ENCODE peak calls at places on chromosomes 2 and 18, in seven cellular contexts. V, G, T, Z, H, U and C are unnamed samples.

GRCh38 chr2:23673830-23674679 is 252.9 kb downstream of the ATAD2B start:
- DNase-seq in V (no peak), G (peak), T (no peak), Z (no peak), H (no peak), U (no peak), C (no peak)

GRCh38 chr2:150781142-150781541 is 293.7 kb upstream of the RND3 start:
- DNase-seq in V (no peak), G (no peak), T (no peak), Z (no peak), H (no peak), U (no peak), C (no peak)

GRCh38 chr18:5967007-5967406 is 71.7 kb upstream of the TMEM200C start:
- DNase-seq in V (no peak), G (no peak), T (no peak), Z (no peak), H (no peak), U (no peak), C (no peak)

GRCh38 chr2:24403168-24403850 is 43.0 kb upstream of the ITSN2 start:
- DNase-seq in V (no peak), G (no peak), T (no peak), Z (no peak), H (no peak), U (no peak), C (no peak)

GRCh38 chr18:48994044-48994651 is 43.4 kb upstream of the SMAD7 start:
- DNase-seq in V (peak), G (no peak), T (no peak), Z (no peak), H (peak), U (no peak), C (no peak)

GRCh38 chr2:236998758-236999157 is 86.9 kb upstream of the COPS8 start:
- DNase-seq in V (no peak), G (no peak), T (no peak), Z (no peak), H (no peak), U (no peak), C (no peak)

GRCh38 chr2:237691200-237691907 is 64.0 kb downstream of the LRRFIP1 start:
- DNase-seq in V (no peak), G (no peak), T (no peak), Z (no peak), H (no peak), U (no peak), C (no peak)

GRCh38 chr2:206443735-206444527 is 599 bp downstream of the ADAM23 start:
- DNase-seq in V (peak), G (peak), T (no peak), Z (peak), H (peak), U (peak), C (peak)

GRCh38 chr18:77209587-77209986 is 40.1 kb upstream of the GALR1 start:
- DNase-seq in V (no peak), G (no peak), T (no peak), Z (no peak), H (no peak), U (no peak), C (no peak)

GRCh38 chr18:47206945-47207637 is 30.9 kb upstream of the IER3IP1 start:
- DNase-seq in V (no peak), G (no peak), T (no peak), Z (no peak), H (no peak), U (no peak), C (no peak)